ENCODE peak calls at places on chromosomes 12 and 14, in eight cellular contexts. Y is GM12878, V is kidney epithelial cell, N is choroid plexus epithelial cell, A is left ventricle myocardium inferior, E is fibroblast of the aortic adventitia, S is left lung, J is ascending aorta. W is an unnamed sample.
A peak's percentile ranks its signal among the peaks of the same experiment; 100 is the strongest.

GRCh38 chr12:103915306-103915705 is 14.9 kb upstream of the HSP90B1 start:
- DNase-seq in Y (no peak), V (no peak), N (peak; percentile 53), A (no peak), E (peak; percentile 57), S (no peak), J (no peak), W (no peak)

GRCh38 chr12:108175310-108175709 is 46.2 kb downstream of the WSCD2 start:
- DNase-seq in Y (no peak), V (no peak), N (peak; percentile 59), A (no peak), E (no peak), S (no peak), J (no peak), W (no peak)

GRCh38 chr14:92425101-92425500 is 88.5 kb upstream of the RIN3 start:
- DNase-seq in Y (no peak), V (peak; percentile 18), N (peak; percentile 77), A (no peak), E (peak; percentile 42), S (no peak), J (no peak), W (no peak)

GRCh38 chr14:88706425-88706824 is 86.3 kb downstream of the EML5 start:
- DNase-seq in Y (no peak), V (no peak), N (peak; percentile 1), A (no peak), E (peak; percentile 2), S (no peak), J (no peak), W (peak; percentile 5)

GRCh38 chr14:31169877-31170276 is 37.7 kb downstream of the HECTD1 start:
- DNase-seq in Y (no peak), V (no peak), N (no peak), A (no peak), E (no peak), S (no peak), J (no peak), W (no peak)

GRCh38 chr12:132056320-132056719 is 87.8 kb downstream of the DDX51 start:
- DNase-seq in Y (no peak), V (no peak), N (no peak), A (no peak), E (no peak), S (no peak), J (no peak), W (no peak)

GRCh38 chr12:89618113-89618862 is 90.3 kb downstream of the ATP2B1 start:
- DNase-seq in Y (no peak), V (no peak), N (peak; percentile 22), A (no peak), E (no peak), S (no peak), J (no peak), W (no peak)

GRCh38 chr14:96104469-96105057 is 65.4 kb downstream of the C14orf132 start:
- DNase-seq in Y (no peak), V (peak; percentile 93), N (peak; percentile 99), A (peak; percentile 56), E (peak; percentile 98), S (peak; percentile 79), J (peak; percentile 86), W (peak; percentile 84)

GRCh38 chr12:1919284-1919683 is 832 bp upstream of the CACNA2D4 start:
- DNase-seq in Y (no peak), V (no peak), N (peak; percentile 20), A (no peak), E (no peak), S (no peak), J (peak; percentile 34), W (no peak)

GRCh38 chr12:116864371-116865160 is 16.7 kb downstream of the HRK start:
- DNase-seq in Y (no peak), V (no peak), N (peak; percentile 78), A (no peak), E (peak; percentile 85), S (no peak), J (peak; percentile 67), W (peak; percentile 72)

DNA sequence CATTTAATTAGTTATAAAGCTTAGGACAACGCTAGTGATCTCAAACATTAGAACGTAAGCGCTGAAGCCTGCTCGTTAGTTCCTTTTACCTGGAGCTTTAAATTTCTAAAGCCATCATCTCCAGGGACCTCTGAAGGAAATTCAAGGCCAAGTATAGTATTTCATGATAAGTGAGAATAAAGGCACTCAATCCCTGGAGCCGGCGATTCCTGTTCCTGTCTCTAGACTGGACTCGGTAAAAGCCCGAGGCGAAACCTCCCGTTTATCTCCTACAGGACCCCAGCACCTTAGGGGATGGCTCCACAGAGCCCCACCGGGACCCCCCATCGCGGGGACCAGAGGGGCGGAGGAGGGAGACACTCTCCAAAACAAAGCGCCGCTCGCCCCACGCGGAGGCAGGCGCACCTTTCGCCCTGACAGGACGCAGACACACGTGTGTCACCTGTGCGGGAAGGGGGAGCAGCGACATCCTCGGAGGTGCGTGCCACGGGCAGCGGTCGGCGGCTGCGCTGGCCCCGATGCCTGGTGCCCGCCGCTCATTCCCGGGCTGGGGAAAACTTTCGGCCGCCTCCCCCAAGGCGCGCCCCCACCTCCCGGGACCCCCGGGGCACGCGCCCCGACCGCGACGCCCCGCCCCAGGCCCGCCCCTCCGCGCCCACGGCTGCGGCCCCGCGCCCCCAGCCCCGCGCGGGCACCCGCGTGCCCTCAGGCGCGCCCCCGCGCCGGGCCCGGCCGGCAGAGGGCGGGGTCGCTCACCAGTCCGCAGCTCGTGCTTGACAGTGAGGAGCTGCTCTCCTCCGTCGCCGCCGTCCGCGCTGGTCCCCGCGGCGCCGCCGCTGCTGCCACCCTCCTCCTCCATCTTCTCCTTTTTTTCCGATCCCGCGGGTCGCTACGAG is 617 bp downstream of the RPS6KA5 start:
- DNase-seq in Y (no peak), V (no peak), N (peak; percentile 7), A (no peak), E (peak; percentile 15), S (peak; percentile 89), J (peak; percentile 68), W (no peak)
- TF ChIP-seq CTCF in Y (no peak), V (no peak), N (no peak), A (no peak), E (no peak), S (no peak), J (no peak), W (peak; percentile 21)

GRCh38 chr12:47986832-47987231 is 17.4 kb downstream of the COL2A1 start:
- DNase-seq in Y (no peak), V (no peak), N (no peak), A (no peak), E (no peak), S (no peak), J (no peak), W (no peak)

GRCh38 chr12:47987411-47988072 is 16.7 kb downstream of the COL2A1 start:
- DNase-seq in Y (no peak), V (no peak), N (no peak), A (no peak), E (peak; percentile 3), S (no peak), J (no peak), W (no peak)

GRCh38 chr12:47989666-47990065 is 14.6 kb downstream of the COL2A1 start:
- DNase-seq in Y (no peak), V (no peak), N (no peak), A (no peak), E (no peak), S (no peak), J (no peak), W (no peak)

GRCh38 chr12:47989023-47989417 is 15.3 kb downstream of the COL2A1 start:
- DNase-seq in Y (no peak), V (no peak), N (no peak), A (no peak), E (no peak), S (no peak), J (no peak), W (no peak)

DNA sequence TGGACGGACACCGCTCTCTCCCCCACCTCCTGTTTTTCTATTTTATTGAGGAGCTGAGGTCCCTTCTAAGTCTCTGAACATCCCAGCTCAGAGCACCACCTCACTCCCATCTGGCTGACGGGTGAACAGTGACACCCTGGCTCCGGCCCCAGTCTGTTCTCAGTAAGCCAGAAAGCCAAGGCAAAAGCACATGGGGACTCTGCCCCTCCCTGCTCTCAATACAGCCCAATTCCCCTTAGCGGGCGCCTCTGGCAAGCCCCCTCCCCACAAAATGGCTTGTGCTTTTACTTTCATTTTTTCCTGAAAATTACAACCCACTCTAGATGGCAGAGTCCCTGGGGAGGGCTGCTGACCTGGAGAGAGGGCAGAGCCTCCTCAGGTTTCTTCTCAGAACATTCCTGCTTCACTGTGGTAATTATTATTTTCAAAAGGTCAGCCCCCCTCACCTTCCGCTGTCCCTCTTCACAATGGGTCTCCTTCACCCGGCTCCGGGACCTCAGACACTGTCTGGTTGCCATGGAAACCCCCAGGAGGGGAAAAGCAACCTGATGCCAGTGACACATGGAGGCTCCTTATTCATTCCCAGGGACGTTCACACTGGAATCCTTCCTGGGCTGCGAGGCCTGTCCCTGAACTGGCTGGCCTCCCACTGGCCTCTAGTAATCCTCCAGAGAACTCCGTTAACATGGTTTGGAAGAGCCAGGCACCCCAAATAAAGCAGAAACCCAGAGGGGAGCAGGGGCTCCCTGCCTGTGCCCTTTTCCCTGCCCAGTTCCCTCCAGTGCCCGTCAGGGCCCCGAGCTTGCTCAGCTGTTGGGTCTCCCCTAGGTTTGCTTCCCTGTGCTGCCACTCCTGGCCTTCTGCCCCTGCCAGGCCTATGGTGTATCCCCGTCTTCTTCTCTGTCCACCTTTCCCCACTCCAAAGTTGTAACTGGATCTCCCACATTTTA is 15.9 kb downstream of the COL2A1 start:
- DNase-seq in Y (no peak), V (peak; percentile 12), N (peak; percentile 30), A (no peak), E (peak; percentile 4), S (no peak), J (no peak), W (no peak)
- H3K4me3 ChIP-seq in Y (no peak overlapping the region), V (no peak overlapping the region), N (no peak overlapping the region), A (no peak overlapping the region), E (no peak overlapping the region), S (no peak overlapping the region), J (no peak overlapping the region), W (no peak overlapping the region)

DNA sequence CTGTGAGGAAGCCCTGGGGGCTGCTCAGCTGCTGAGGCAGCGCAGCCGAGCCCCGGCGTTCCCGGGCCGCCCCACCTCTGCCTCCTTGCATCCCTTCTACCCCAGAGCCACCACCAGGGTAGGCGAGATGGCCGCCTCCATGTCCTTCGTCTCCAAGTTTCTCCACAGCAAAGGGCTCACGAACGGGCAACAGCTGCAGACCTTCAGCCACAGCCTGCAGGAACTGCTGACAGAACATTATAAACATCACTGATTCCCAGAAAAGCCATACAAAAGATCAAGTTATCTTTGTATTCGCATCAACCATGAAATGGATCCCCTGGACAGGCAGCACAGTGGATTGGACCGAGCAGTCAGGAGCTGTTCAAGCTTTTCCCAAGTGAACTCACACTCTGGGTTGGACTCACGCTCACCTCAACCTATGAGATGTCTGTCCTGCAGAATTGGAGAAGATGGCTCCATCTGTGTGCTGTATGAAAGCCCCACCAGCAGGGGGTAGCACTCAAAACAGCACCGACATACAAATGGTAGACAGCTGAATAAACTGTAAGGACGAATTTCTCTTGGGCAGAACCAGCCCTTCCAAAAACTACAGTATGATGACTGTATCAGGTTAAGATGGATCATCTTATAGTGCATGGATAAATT is 19.4 kb upstream of the A2M start:
- DNase-seq in Y (no peak), V (no peak), N (peak; percentile 6), A (no peak), E (no peak), S (peak; percentile 72), J (no peak), W (no peak)
- TF ChIP-seq CTCF in Y (peak; percentile 51), V (peak; percentile 17), N (peak; percentile 29), A (peak; percentile 39), E (no peak), S (peak; percentile 38), J (no peak), W (no peak)

DNA sequence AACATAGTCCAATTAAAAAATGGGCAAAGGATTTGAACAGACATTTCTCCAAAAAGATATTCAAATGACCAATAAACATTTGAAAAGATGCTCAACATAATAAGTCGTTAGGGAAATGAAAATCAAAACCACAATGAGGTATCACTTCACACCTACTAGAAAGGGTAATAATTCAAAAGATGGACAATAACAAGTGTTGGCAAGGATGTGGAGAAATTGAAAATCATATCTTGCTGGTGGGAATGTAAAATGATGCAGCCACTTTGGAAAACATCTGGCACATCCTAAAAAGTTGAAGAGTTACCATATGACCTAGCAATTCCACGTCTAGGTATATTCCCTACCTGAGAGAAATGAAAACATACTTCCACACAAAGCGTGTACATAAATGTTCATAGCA is 1.9 kb downstream of the COX16 start:
- DNase-seq in Y (no peak), V (no peak), N (no peak), A (no peak), E (no peak), S (no peak), J (no peak), W (no peak)
- H3K4me3 ChIP-seq in Y (peak overlapping the region; percentile 7), V (no peak overlapping the region), N (no peak overlapping the region), A (no peak overlapping the region), E (no peak overlapping the region), S (no peak overlapping the region), J (no peak overlapping the region), W (no peak overlapping the region)

W was measured in AG04449.